ENCODE peak calls at places on chromosomes 11 and 22, in seven cellular contexts. C is GM23248; T is stimulated activated naive CD8-positive, alpha-beta T cell treated with anti-CD3 and anti-CD28 coated beads, Interleukin-15, Interleukin-2, amounts not matched to agents 100 U/mL and 50 U/mL, for 24 hours; F is dorsolateral prefrontal cortex; Z is NCI-H1930; L is foreskin keratinocyte; R is NAMALWA. M is an unnamed sample.

GRCh38 chr11:9884601-9885000 is 220.7 kb downstream of the SWAP70 start:
- DNase-seq in F (no peak), Z (no peak), R (no peak), C (no peak), L (no peak), T (no peak), M (no peak)

GRCh38 chr11:41578421-41579047 is 119.1 kb upstream of the LRRC4C start:
- DNase-seq in F (no peak), Z (no peak), L (no peak), T (no peak), R (no peak), C (no peak), M (no peak)

GRCh38 chr22:21014202-21015050 is 539 bp upstream of the P2RX6 start:
- DNase-seq in C (peak), R (peak), T (peak), Z (peak), L (peak), F (peak), M (no peak)

GRCh38 chr22:29756341-29756740 is 10.5 kb downstream of the ZMAT5 start:
- DNase-seq in Z (no peak), R (no peak), C (peak), T (no peak), L (no peak), F (no peak), M (no peak)

GRCh38 chr11:64052938-64053622 is 17.3 kb downstream of the FLRT1 start:
- DNase-seq in C (no peak), L (no peak), T (no peak), F (no peak), Z (no peak), R (no peak), M (no peak)

GRCh38 chr11:57390535-57390934 is at the start of gene PRG2:
- DNase-seq in R (no peak), F (no peak), L (no peak), T (no peak), Z (no peak), C (no peak), M (no peak)

GRCh38 chr22:37905534-37906363 is at the start of gene MICALL1:
- DNase-seq in F (no peak), Z (peak), L (peak), T (peak), R (peak), C (peak), M (no peak)

GRCh38 chr22:43370045-43370444 is 26.9 kb upstream of the SCUBE1 start:
- DNase-seq in R (no peak), L (no peak), F (no peak), C (no peak), Z (no peak), T (no peak), M (no peak)

GRCh38 chr22:41504397-41504796 is 35.5 kb downstream of the ACO2 start:
- DNase-seq in L (peak), R (no peak), F (peak), C (peak), T (no peak), Z (no peak), M (no peak)

GRCh38 chr11:326842-327580 is 6.4 kb upstream of the IFITM3 start:
- DNase-seq in L (no peak), C (peak), F (peak), T (peak), Z (no peak), R (peak), M (no peak)

GRCh38 chr22:48649031-48649430 is 1178.6 kb downstream of the BRD1 start:
- DNase-seq in F (no peak), L (no peak), T (no peak), C (no peak), Z (no peak), R (no peak), M (no peak)

GRCh38 chr22:24423519-24424000 is 3.8 kb upstream of the ADORA2A start:
- DNase-seq in R (peak), Z (no peak), T (peak), C (peak), L (no peak), F (no peak), M (no peak)

GRCh38 chr22:34055525-34056200 is 135.4 kb upstream of the LARGE1 start:
- DNase-seq in L (no peak), R (peak), C (no peak), Z (no peak), T (no peak), F (no peak), M (no peak)

GRCh38 chr11:126637800-126638175 is 282.3 kb downstream of the ST3GAL4 start:
- DNase-seq in L (no peak), R (no peak), Z (no peak), T (no peak), F (no peak), C (peak), M (no peak)

M was measured in SIG-M5.